ENCODE peak calls at places on chromosome 4, in five cellular contexts. X, F, W, A and N are unnamed samples.

GRCh38 chr4:7938513-7939376 is 916 bp downstream of the AFAP1 start:
- DNase-seq in W (no peak), A (no peak), F (peak; percentile 54), X (peak; percentile 7), N (no peak)

GRCh38 chr4:183249854-183250253 is 70.2 kb downstream of the CLDN22 start:
- DNase-seq in X (no peak), A (no peak), W (no peak), F (peak; percentile 32), N (no peak)

GRCh38 chr4:185797596-185797995 is 14.4 kb downstream of the SORBS2 start:
- DNase-seq in W (no peak), X (no peak), A (no peak), F (no peak), N (no peak)

GRCh38 chr4:102586002-102586643 is 85.0 kb downstream of the NFKB1 start:
- DNase-seq in X (no peak), F (no peak), W (no peak), A (no peak), N (no peak)

GRCh38 chr4:101790521-101791188 is at the start of gene BANK1:
- DNase-seq in W (peak; percentile 76), X (peak; percentile 8), A (peak; percentile 91), F (peak; percentile 60), N (peak; percentile 3)

GRCh38 chr4:113101669-113102068 is 52.2 kb downstream of the ANK2 start:
- DNase-seq in X (no peak), W (no peak), A (no peak), F (no peak), N (no peak)

GRCh38 chr4:103994059-103994458 is 274.3 kb upstream of the TACR3 start:
- DNase-seq in W (no peak), A (no peak), F (no peak), X (no peak), N (no peak)

GRCh38 chr4:87220094-87220831 is at the start of gene KLHL8:
- DNase-seq in W (peak; percentile 86), A (peak; percentile 94), X (peak; percentile 88), F (peak; percentile 88), N (peak; percentile 83)

GRCh38 chr4:62740296-62740695 is 1540.2 kb downstream of the ADGRL3 start:
- DNase-seq in F (no peak), W (no peak), X (no peak), A (no peak), N (no peak)

GRCh38 chr4:150782921-150783320 is 201.0 kb downstream of the MAB21L2 start:
- DNase-seq in A (no peak), F (no peak), W (no peak), X (no peak), N (no peak)

GRCh38 chr4:126965876-126966275 is 666.9 kb upstream of the INTU start:
- DNase-seq in W (no peak), X (no peak), A (no peak), F (no peak), N (no peak)

GRCh38 chr4:118124977-118125376 is 90.7 kb downstream of the NDST3 start:
- DNase-seq in W (no peak), F (no peak), X (no peak), A (no peak), N (no peak)

GRCh38 chr4:182560358-182560757 is 317.2 kb downstream of the TENM3 start:
- DNase-seq in W (peak; percentile 76), A (no peak), F (no peak), X (no peak), N (no peak)

GRCh38 chr4:185838514-185839203 is 26.7 kb upstream of the SORBS2 start:
- DNase-seq in F (no peak), A (no peak), W (no peak), X (no peak), N (no peak)